ENCODE peak calls at places on chromosomes 16 and 17, in five cellular contexts. W, F, M, Q and R are unnamed samples.

GRCh38 chr17:78176548-78177025 is 8.2 kb downstream of the SYNGR2 start:
- DNase-seq in F (peak), Q (peak), M (peak), W (peak), R (no peak)

GRCh38 chr17:82253179-82253544 is 20.3 kb downstream of the CSNK1D start:
- DNase-seq in W (no peak), M (no peak), F (no peak), Q (no peak), R (no peak)

GRCh38 chr17:48100591-48101011 is 677 bp downstream of the CBX1 start:
- DNase-seq in W (no peak), F (no peak), M (no peak), Q (peak), R (peak)

GRCh38 chr17:10285896-10286295 is 86.9 kb downstream of the MYH13 start:
- DNase-seq in M (no peak), F (no peak), Q (no peak), W (no peak), R (no peak)

GRCh38 chr17:59002126-59002525 is 104.6 kb downstream of the TRIM37 start:
- DNase-seq in M (no peak), F (no peak), W (no peak), Q (no peak), R (no peak)

GRCh38 chr17:76473541-76473985 is 6.2 kb downstream of the AANAT start:
- DNase-seq in F (no peak), W (no peak), M (no peak), Q (peak), R (no peak)

GRCh38 chr17:71482625-71483024 is 638.2 kb upstream of the SOX9 start:
- DNase-seq in M (no peak), F (no peak), W (no peak), Q (no peak), R (no peak)

GRCh38 chr16:8572063-8572918 is 18.0 kb downstream of the TMEM114 start:
- DNase-seq in F (no peak), Q (no peak), W (no peak), M (no peak), R (no peak)